ENCODE peak calls at places on chromosomes 3 and 15, in seven cellular contexts. V is K562, I is SK-N-SH, U is HepG2, T is GM12891, W is GM12878, S is H1. H is an unnamed sample.

GRCh38 chr15:79009388-79009787 is 64.5 kb upstream of the CTSH start:
- DNase-seq in T (no peak), V (no peak), W (no peak), U (no peak), S (no peak), I (no peak), H (no peak)

GRCh38 chr15:92391640-92392039 is 2.0 kb upstream of the ST8SIA2 start:
- DNase-seq in T (no peak), S (no peak), W (no peak), V (no peak), I (no peak), U (peak), H (no peak)

GRCh38 chr3:194194051-194194756 is 58.3 kb downstream of the HES1 start:
- DNase-seq in V (no peak), T (no peak), U (no peak), I (no peak), W (no peak), S (no peak), H (no peak)

GRCh38 chr3:29349049-29349448 is 68.2 kb downstream of the RBMS3 start:
- DNase-seq in I (no peak), S (no peak), T (no peak), V (no peak), W (no peak), U (no peak), H (no peak)

GRCh38 chr3:109729111-109729510 is 391.8 kb upstream of the DPPA4 start:
- DNase-seq in I (no peak), U (no peak), W (no peak), S (no peak), T (no peak), V (no peak), H (no peak)

GRCh38 chr15:55820043-55820442 is 77.1 kb upstream of the PRTG start:
- DNase-seq in S (no peak), W (no peak), U (no peak), I (no peak), V (no peak), T (no peak), H (no peak)

GRCh38 chr3:14463330-14464216 is 61.2 kb downstream of the SLC6A6 start:
- DNase-seq in S (no peak), W (no peak), T (no peak), V (no peak), U (no peak), I (no peak), H (no peak)

GRCh38 chr3:37458162-37458895 is 283.9 kb upstream of the LRRFIP2 start:
- DNase-seq in S (no peak), I (no peak), U (no peak), W (no peak), T (no peak), V (no peak), H (no peak)

GRCh38 chr3:94159062-94159726 is 96.3 kb downstream of the NSUN3 start:
- DNase-seq in T (no peak), S (no peak), V (no peak), I (no peak), U (peak), W (no peak), H (no peak)

GRCh38 chr3:126313580-126314304 is 43.5 kb downstream of the KLF15 start:
- DNase-seq in I (no peak), V (no peak), W (no peak), T (no peak), U (no peak), S (no peak), H (no peak)

GRCh38 chr15:84046064-84046637 is 189.4 kb upstream of the GOLGA6L4 start:
- DNase-seq in S (no peak), V (no peak), U (no peak), T (no peak), W (no peak), I (no peak), H (no peak)

GRCh38 chr3:157572559-157573270 is 69.5 kb upstream of the VEPH1 start:
- DNase-seq in S (no peak), W (no peak), I (peak), T (peak), V (peak), U (peak), H (peak)

GRCh38 chr15:68372291-68372811 is 59.6 kb downstream of the ITGA11 start:
- DNase-seq in T (no peak), V (peak), U (peak), I (peak), S (no peak), W (no peak), H (peak)

GRCh38 chr3:128113817-128114794 is 9.5 kb downstream of the RUVBL1 start:
- DNase-seq in V (no peak), T (no peak), S (no peak), W (peak), U (no peak), I (no peak), H (no peak)

GRCh38 chr3:31178467-31178866 is 284.0 kb upstream of the GADL1 start:
- DNase-seq in T (no peak), S (no peak), U (no peak), V (no peak), I (no peak), W (no peak), H (no peak)

GRCh38 chr3:132435911-132436425 is 18.7 kb downstream of the DNAJC13 start:
- DNase-seq in S (no peak), U (no peak), V (no peak), I (no peak), W (no peak), T (no peak), H (no peak)

GRCh38 chr15:74664028-74664616 is 31.7 kb downstream of the EDC3 start:
- DNase-seq in T (no peak), I (no peak), W (no peak), U (peak), S (no peak), V (no peak), H (no peak)

GRCh38 chr3:167820114-167820865 is 84.8 kb downstream of the SERPINI1 start:
- DNase-seq in I (no peak), T (no peak), W (no peak), S (no peak), V (no peak), U (peak), H (no peak)

GRCh38 chr3:82685761-82686160 is 924.3 kb upstream of the GBE1 start:
- DNase-seq in T (no peak), U (no peak), I (no peak), S (no peak), V (no peak), W (no peak), H (no peak)

GRCh38 chr3:127233371-127233770 is 40.4 kb downstream of the PRR23E start:
- DNase-seq in S (no peak), W (no peak), I (no peak), U (no peak), T (no peak), V (no peak), H (no peak)

GRCh38 chr3:184568918-184569829 is 7.6 kb downstream of the EPHB3 start:
- DNase-seq in U (no peak), S (no peak), W (no peak), V (peak), I (peak), T (no peak), H (no peak)
- TF ChIP-seq POLR2AphosphoS5 in U (no peak), S (no peak), W (no peak), V (no peak), I (peak), T (no peak), H (no peak)

DNA sequence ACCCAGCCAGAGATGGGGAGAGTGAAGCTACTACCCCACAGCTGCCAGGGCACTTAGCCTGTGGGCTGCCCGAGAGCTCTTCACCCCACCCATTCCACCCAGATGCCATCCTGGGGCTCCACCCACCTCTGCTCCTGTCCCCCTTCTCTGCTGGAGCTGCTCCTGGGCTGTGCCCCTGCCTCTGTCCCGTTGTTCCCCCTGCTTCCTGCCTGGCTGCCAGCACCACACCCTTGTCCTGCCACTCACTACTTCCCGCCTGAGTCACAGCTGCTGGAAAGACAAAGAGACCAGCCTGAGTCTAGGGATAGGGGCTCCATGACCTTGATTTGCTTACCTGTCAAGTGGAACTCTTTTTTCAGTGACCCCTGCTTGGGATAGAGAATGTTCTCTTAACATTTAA is 12.4 kb downstream of the GNAI2 start:
- DNase-seq in T (no peak), S (no peak), U (no peak), I (no peak), W (no peak), V (no peak), H (no peak)
- TF ChIP-seq TAF1 in T (no peak), S (no peak), U (no peak), I (no peak), W (no peak), V (no peak), H (no peak)

GRCh38 chr15:40487816-40488682 is 17.3 kb downstream of the CHST14 start:
- DNase-seq in S (no peak), V (no peak), T (no peak), U (no peak), W (no peak), I (no peak), H (no peak)

GRCh38 chr15:40489274-40490175 is 18.7 kb downstream of the CHST14 start:
- DNase-seq in W (no peak), T (no peak), V (no peak), S (no peak), U (no peak), I (no peak), H (no peak)

GRCh38 chr15:40483919-40484318 is 13.1 kb downstream of the CHST14 start:
- DNase-seq in I (no peak), U (no peak), V (no peak), W (no peak), S (no peak), T (no peak), H (no peak)

GRCh38 chr15:40481671-40482070 is 10.9 kb downstream of the CHST14 start:
- DNase-seq in T (no peak), I (no peak), V (no peak), S (no peak), W (no peak), U (no peak), H (no peak)

GRCh38 chr15:40486066-40486770 is 15.4 kb downstream of the CHST14 start:
- DNase-seq in T (no peak), W (no peak), U (no peak), S (no peak), I (no peak), V (no peak), H (no peak)
- TF ChIP-seq POLR2AphosphoS5 in T (no peak), W (no peak), U (no peak), S (no peak), I (no peak), V (no peak), H (no peak)

GRCh38 chr3:116614795-116615362 is 94.7 kb upstream of the TUSC7 start:
- DNase-seq in S (no peak), V (no peak), T (no peak), W (no peak), U (peak), I (peak), H (no peak)
- TF ChIP-seq TAF1 in S (no peak), V (no peak), T (no peak), W (no peak), U (no peak), I (no peak), H (no peak)

DNA sequence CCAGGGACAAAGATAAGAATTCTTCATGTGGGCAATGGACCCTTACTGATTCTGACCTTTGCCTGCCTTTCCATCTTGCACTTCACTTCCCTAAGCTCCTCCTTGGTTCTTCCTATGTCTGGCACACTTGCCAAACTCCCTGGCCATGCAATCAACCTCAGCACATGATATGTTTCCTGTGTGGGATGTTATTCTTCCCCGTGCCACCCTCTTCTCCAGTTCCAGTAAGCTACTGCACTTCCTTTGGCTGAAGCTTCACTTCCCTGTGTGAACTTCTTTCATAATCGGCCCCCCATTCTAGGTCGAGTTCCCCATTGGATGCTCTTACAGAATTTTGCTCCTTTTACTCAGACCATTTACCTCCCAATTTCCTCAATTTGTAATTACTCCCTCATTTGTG is 10.7 kb upstream of the TASOR start:
- DNase-seq in I (no peak), T (no peak), V (no peak), U (no peak), W (no peak), S (no peak), H (no peak)
- TF ChIP-seq POLR2AphosphoS5 in I (no peak), T (no peak), V (no peak), U (no peak), W (no peak), S (no peak), H (no peak)